ENCODE peak calls at places on chromosomes 3 and 15, in four cellular contexts. One of them, this sample, is unnamed.
A peak's percentile ranks its signal among the peaks of the same experiment; 100 is the strongest.

GRCh38 chr15:74630284-74631086 is 14.8 kb downstream of the CLK3 start:
- DNase-seq in activated naive CD4-positive, alpha-beta T cell treated with anti-CD3 and anti-CD28 coated beads, Interleukin-2, amount 50 U/mL, for 72 hours: no peak
- DNase-seq in endothelial cell: no peak
- DNase-seq in AG10803: no peak
- DNase-seq in this sample: no peak

GRCh38 chr15:88535100-88535499 is 11.4 kb downstream of the DET1 start:
- DNase-seq in activated naive CD4-positive, alpha-beta T cell treated with anti-CD3 and anti-CD28 coated beads, Interleukin-2, amount 50 U/mL, for 72 hours: no peak
- DNase-seq in endothelial cell: no peak
- DNase-seq in AG10803: no peak
- DNase-seq in this sample: no peak

GRCh38 chr15:37638139-37638538 is 296.3 kb upstream of the TMCO5A start:
- DNase-seq in activated naive CD4-positive, alpha-beta T cell treated with anti-CD3 and anti-CD28 coated beads, Interleukin-2, amount 50 U/mL, for 72 hours: no peak
- DNase-seq in AG10803: no peak
- DNase-seq in endothelial cell: no peak
- DNase-seq in this sample: no peak

GRCh38 chr3:61371123-61371522 is 119.9 kb upstream of the FHIT start:
- DNase-seq in activated naive CD4-positive, alpha-beta T cell treated with anti-CD3 and anti-CD28 coated beads, Interleukin-2, amount 50 U/mL, for 72 hours: no peak
- DNase-seq in AG10803: no peak
- DNase-seq in endothelial cell: peak; percentile 22
- DNase-seq in this sample: peak; percentile 15

GRCh38 chr3:39407259-39407629 is 724 bp downstream of the RPSA start:
- DNase-seq in AG10803: peak; percentile 17
- DNase-seq in activated naive CD4-positive, alpha-beta T cell treated with anti-CD3 and anti-CD28 coated beads, Interleukin-2, amount 50 U/mL, for 72 hours: no peak
- DNase-seq in endothelial cell: no peak
- DNase-seq in this sample: no peak

GRCh38 chr3:15064299-15064834 is 748 bp downstream of the MRPS25 start:
- DNase-seq in endothelial cell: no peak
- DNase-seq in activated naive CD4-positive, alpha-beta T cell treated with anti-CD3 and anti-CD28 coated beads, Interleukin-2, amount 50 U/mL, for 72 hours: peak; percentile 22
- DNase-seq in AG10803: peak; percentile 39
- DNase-seq in this sample: no peak

GRCh38 chr15:72113347-72114031 is 4.5 kb downstream of the MYO9A start:
- DNase-seq in endothelial cell: no peak
- DNase-seq in activated naive CD4-positive, alpha-beta T cell treated with anti-CD3 and anti-CD28 coated beads, Interleukin-2, amount 50 U/mL, for 72 hours: no peak
- DNase-seq in AG10803: no peak
- DNase-seq in this sample: no peak

GRCh38 chr3:46913644-46914043 is 36.1 kb downstream of the PTH1R start:
- DNase-seq in endothelial cell: no peak
- DNase-seq in activated naive CD4-positive, alpha-beta T cell treated with anti-CD3 and anti-CD28 coated beads, Interleukin-2, amount 50 U/mL, for 72 hours: no peak
- DNase-seq in AG10803: no peak
- DNase-seq in this sample: no peak

GRCh38 chr15:85407421-85408269 is 27.2 kb downstream of the AKAP13 start:
- DNase-seq in endothelial cell: no peak
- DNase-seq in activated naive CD4-positive, alpha-beta T cell treated with anti-CD3 and anti-CD28 coated beads, Interleukin-2, amount 50 U/mL, for 72 hours: peak; percentile 29
- DNase-seq in AG10803: peak; percentile 79
- DNase-seq in this sample: no peak

GRCh38 chr3:190446492-190447301 is 3.0 kb downstream of the TMEM207 start:
- DNase-seq in AG10803: no peak
- DNase-seq in endothelial cell: no peak
- DNase-seq in activated naive CD4-positive, alpha-beta T cell treated with anti-CD3 and anti-CD28 coated beads, Interleukin-2, amount 50 U/mL, for 72 hours: no peak
- DNase-seq in this sample: no peak

GRCh38 chr15:98779463-98780071 is 131.2 kb downstream of the IGF1R start:
- DNase-seq in endothelial cell: peak; percentile 91
- DNase-seq in AG10803: peak; percentile 62
- DNase-seq in activated naive CD4-positive, alpha-beta T cell treated with anti-CD3 and anti-CD28 coated beads, Interleukin-2, amount 50 U/mL, for 72 hours: peak; percentile 82
- DNase-seq in this sample: peak; percentile 77

GRCh38 chr3:9204253-9205005 is 45.0 kb downstream of the SRGAP3 start:
- DNase-seq in endothelial cell: no peak
- DNase-seq in activated naive CD4-positive, alpha-beta T cell treated with anti-CD3 and anti-CD28 coated beads, Interleukin-2, amount 50 U/mL, for 72 hours: no peak
- DNase-seq in AG10803: no peak
- DNase-seq in this sample: peak; percentile 65

GRCh38 chr3:189699873-189700272 is 68.7 kb downstream of the TP63 start:
- DNase-seq in AG10803: no peak
- DNase-seq in endothelial cell: no peak
- DNase-seq in activated naive CD4-positive, alpha-beta T cell treated with anti-CD3 and anti-CD28 coated beads, Interleukin-2, amount 50 U/mL, for 72 hours: no peak
- DNase-seq in this sample: no peak

GRCh38 chr3:50617096-50617791 is at the start of gene MAPKAPK3:
- DNase-seq in endothelial cell: no peak
- DNase-seq in activated naive CD4-positive, alpha-beta T cell treated with anti-CD3 and anti-CD28 coated beads, Interleukin-2, amount 50 U/mL, for 72 hours: no peak
- DNase-seq in AG10803: no peak
- DNase-seq in this sample: no peak

GRCh38 chr3:161171113-161171512 is 50.0 kb upstream of the NMD3 start:
- DNase-seq in endothelial cell: no peak
- DNase-seq in activated naive CD4-positive, alpha-beta T cell treated with anti-CD3 and anti-CD28 coated beads, Interleukin-2, amount 50 U/mL, for 72 hours: no peak
- DNase-seq in AG10803: peak; percentile 84
- DNase-seq in this sample: no peak

GRCh38 chr3:113242091-113242581 is 30.8 kb downstream of the BOC start:
- DNase-seq in AG10803: peak; percentile 84
- DNase-seq in activated naive CD4-positive, alpha-beta T cell treated with anti-CD3 and anti-CD28 coated beads, Interleukin-2, amount 50 U/mL, for 72 hours: no peak
- DNase-seq in endothelial cell: no peak
- DNase-seq in this sample: no peak

GRCh38 chr3:162998205-162998604 is 1501.6 kb downstream of the OTOL1 start:
- DNase-seq in activated naive CD4-positive, alpha-beta T cell treated with anti-CD3 and anti-CD28 coated beads, Interleukin-2, amount 50 U/mL, for 72 hours: no peak
- DNase-seq in endothelial cell: no peak
- DNase-seq in AG10803: no peak
- DNase-seq in this sample: no peak

GRCh38 chr15:65914981-65915925 is 46.0 kb downstream of the RAB11A start:
- DNase-seq in endothelial cell: no peak
- DNase-seq in AG10803: no peak
- DNase-seq in activated naive CD4-positive, alpha-beta T cell treated with anti-CD3 and anti-CD28 coated beads, Interleukin-2, amount 50 U/mL, for 72 hours: no peak
- DNase-seq in this sample: no peak

GRCh38 chr3:149969945-149970715 is 565 bp downstream of the PFN2 start:
- DNase-seq in endothelial cell: peak; percentile 85
- DNase-seq in AG10803: peak; percentile 81
- DNase-seq in activated naive CD4-positive, alpha-beta T cell treated with anti-CD3 and anti-CD28 coated beads, Interleukin-2, amount 50 U/mL, for 72 hours: peak; percentile 73
- DNase-seq in this sample: peak; percentile 80

GRCh38 chr3:155449613-155450267 is 156.3 kb upstream of the STRIT1 start:
- DNase-seq in endothelial cell: no peak
- DNase-seq in activated naive CD4-positive, alpha-beta T cell treated with anti-CD3 and anti-CD28 coated beads, Interleukin-2, amount 50 U/mL, for 72 hours: no peak
- DNase-seq in AG10803: no peak
- DNase-seq in this sample: no peak

GRCh38 chr15:96457852-96458251 is 127.4 kb downstream of the NR2F2 start:
- DNase-seq in activated naive CD4-positive, alpha-beta T cell treated with anti-CD3 and anti-CD28 coated beads, Interleukin-2, amount 50 U/mL, for 72 hours: no peak
- DNase-seq in AG10803: no peak
- DNase-seq in endothelial cell: no peak
- DNase-seq in this sample: no peak

GRCh38 chr15:89101302-89102191 is 13.3 kb downstream of the ABHD2 start:
- DNase-seq in endothelial cell: no peak
- DNase-seq in activated naive CD4-positive, alpha-beta T cell treated with anti-CD3 and anti-CD28 coated beads, Interleukin-2, amount 50 U/mL, for 72 hours: no peak
- DNase-seq in AG10803: peak; percentile 96
- DNase-seq in this sample: no peak

GRCh38 chr3:64188810-64189560 is 36.3 kb downstream of the PRICKLE2 start:
- DNase-seq in AG10803: peak; percentile 91
- DNase-seq in endothelial cell: peak; percentile 9
- DNase-seq in activated naive CD4-positive, alpha-beta T cell treated with anti-CD3 and anti-CD28 coated beads, Interleukin-2, amount 50 U/mL, for 72 hours: no peak
- DNase-seq in this sample: no peak

GRCh38 chr3:188362405-188362831 is 208.5 kb downstream of the LPP start:
- DNase-seq in AG10803: peak; percentile 84
- DNase-seq in activated naive CD4-positive, alpha-beta T cell treated with anti-CD3 and anti-CD28 coated beads, Interleukin-2, amount 50 U/mL, for 72 hours: no peak
- DNase-seq in endothelial cell: no peak
- DNase-seq in this sample: no peak

GRCh38 chr3:88921986-88922385 is 185.4 kb upstream of the EPHA3 start:
- DNase-seq in AG10803: no peak
- DNase-seq in activated naive CD4-positive, alpha-beta T cell treated with anti-CD3 and anti-CD28 coated beads, Interleukin-2, amount 50 U/mL, for 72 hours: no peak
- DNase-seq in endothelial cell: no peak
- DNase-seq in this sample: no peak

GRCh38 chr3:131083190-131083863 is 56.6 kb downstream of the NEK11 start:
- DNase-seq in AG10803: peak; percentile 24
- DNase-seq in endothelial cell: no peak
- DNase-seq in activated naive CD4-positive, alpha-beta T cell treated with anti-CD3 and anti-CD28 coated beads, Interleukin-2, amount 50 U/mL, for 72 hours: no peak
- DNase-seq in this sample: no peak

This sample was measured in neuronal stem cell.